ENCODE peak calls at places on chromosomes 3 and 15, in nine cellular contexts. N, F, G, D, U, S, A, E and O are unnamed samples.

GRCh38 chr3:178785961-178786360 is 249.7 kb downstream of the KCNMB2 start:
- DNase-seq in N (peak; percentile 14), S (no peak), D (no peak), U (no peak), E (no peak), A (no peak), G (no peak), F (no peak), O (no peak)

GRCh38 chr15:50135123-50135541 is 16.1 kb upstream of the ATP8B4 start:
- DNase-seq in E (peak; percentile 10), F (peak; percentile 30), N (no peak), G (no peak), A (no peak), S (no peak), U (no peak), D (no peak), O (no peak)

GRCh38 chr3:11820540-11821041 is 26.1 kb downstream of the TAMM41 start:
- DNase-seq in N (no peak), D (no peak), S (no peak), U (no peak), A (no peak), E (peak; percentile 31), F (peak; percentile 12), G (peak; percentile 37), O (no peak)

GRCh38 chr3:128145279-128145678 is 8.0 kb upstream of the EEFSEC start:
- DNase-seq in S (no peak), F (no peak), A (no peak), D (no peak), G (no peak), N (no peak), U (no peak), E (no peak), O (no peak)

GRCh38 chr3:12568747-12569146 is 11.9 kb downstream of the MKRN2 start:
- DNase-seq in S (no peak), N (no peak), E (no peak), F (no peak), A (no peak), U (no peak), G (no peak), D (no peak), O (no peak)

GRCh38 chr3:46629571-46630517 is 17.5 kb downstream of the FAM240A start:
- DNase-seq in S (peak; percentile 84), G (peak; percentile 84), D (peak; percentile 73), A (peak; percentile 65), U (peak; percentile 91), E (peak; percentile 76), F (peak; percentile 65), N (peak; percentile 63), O (peak; percentile 19)

GRCh38 chr3:45224824-45225464 is 1.1 kb downstream of the TMEM158 start:
- DNase-seq in A (no peak), E (peak; percentile 78), D (peak; percentile 75), S (peak; percentile 59), F (peak; percentile 53), U (peak; percentile 95), G (peak; percentile 73), N (no peak), O (no peak)

GRCh38 chr3:13539285-13539625 is 9.7 kb upstream of the FBLN2 start:
- DNase-seq in F (peak; percentile 57), E (peak; percentile 75), U (no peak), N (peak; percentile 60), G (no peak), A (no peak), D (no peak), S (no peak), O (no peak)

GRCh38 chr15:92914768-92915221 is 14.7 kb downstream of the CHD2 start:
- DNase-seq in F (no peak), E (no peak), A (no peak), S (no peak), G (no peak), N (peak; percentile 64), D (no peak), U (no peak), O (no peak)

GRCh38 chr15:32733276-32733675 is 15.5 kb downstream of the GREM1 start:
- DNase-seq in D (no peak), F (no peak), N (no peak), A (no peak), U (no peak), S (no peak), G (no peak), E (no peak), O (no peak)

GRCh38 chr15:70653426-70653825 is 109.9 kb downstream of the UACA start:
- DNase-seq in D (no peak), F (no peak), U (no peak), N (no peak), A (no peak), S (no peak), E (no peak), G (no peak), O (no peak)

GRCh38 chr15:65338366-65338765 is 33.9 kb downstream of the RNU5B-1 start:
- DNase-seq in E (no peak), G (no peak), D (no peak), U (no peak), S (no peak), F (no peak), N (no peak), A (no peak), O (no peak)

GRCh38 chr3:197297476-197298340 is 704 bp downstream of the DLG1 start:
- DNase-seq in G (peak; percentile 91), F (peak; percentile 77), N (peak; percentile 70), D (peak; percentile 86), S (peak; percentile 89), U (peak; percentile 96), E (peak; percentile 82), A (peak; percentile 93), O (no peak)

GRCh38 chr3:197297020-197297419 is 1.4 kb downstream of the DLG1 start:
- DNase-seq in U (no peak), G (no peak), F (no peak), E (no peak), A (peak; percentile 12), N (no peak), D (no peak), S (no peak), O (no peak)

GRCh38 chr3:197292083-197293042 is 6.0 kb downstream of the DLG1 start:
- DNase-seq in F (no peak), N (peak; percentile 30), E (no peak), U (no peak), D (no peak), S (no peak), G (no peak), A (no peak), O (no peak)

GRCh38 chr3:197295871-197296270 is 2.5 kb downstream of the DLG1 start:
- DNase-seq in S (no peak), D (no peak), F (no peak), E (no peak), N (no peak), G (no peak), A (no peak), U (no peak), O (no peak)

DNA sequence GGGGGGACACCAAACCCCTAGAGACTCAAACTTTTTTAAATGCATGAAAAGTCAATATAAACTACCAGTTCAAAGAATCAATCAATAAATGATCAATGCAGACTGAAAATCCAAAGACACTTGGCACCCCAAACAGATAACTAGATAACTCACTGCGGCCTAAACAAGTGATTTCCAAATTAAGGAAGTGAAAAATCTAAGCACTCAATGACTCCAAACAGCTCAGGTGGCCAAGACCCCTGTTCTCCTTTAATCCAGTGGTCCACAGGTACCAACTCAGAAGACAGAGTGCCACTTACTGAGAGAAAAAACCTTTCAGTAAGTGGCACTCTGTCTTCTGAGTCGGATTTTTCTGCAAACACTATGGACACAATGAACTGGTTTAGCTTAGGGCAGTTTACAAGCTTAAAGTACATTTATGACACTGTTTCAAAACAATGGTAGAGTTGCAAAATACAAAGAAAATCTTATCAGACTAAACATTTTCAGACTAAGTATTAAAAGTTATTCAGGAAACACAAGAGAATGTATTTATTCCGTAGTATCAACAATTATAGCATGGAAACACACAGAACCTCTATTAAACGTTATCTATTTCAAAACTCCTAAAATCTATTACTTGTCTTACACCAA is 4.7 kb downstream of the DLG1 start:
- DNase-seq in F (no peak), A (peak; percentile 21), U (no peak), D (no peak), N (no peak), S (no peak), E (no peak), G (no peak), O (no peak)
- H3K36me3 ChIP-seq in F (peaks cover 61% of the 10 kb centered on the region), A (peaks cover 74% of the 10 kb centered on the region), U (peaks cover 34% of the 10 kb centered on the region), D (no peaks in the 10 kb centered on the region), N (peaks cover 3% of the 10 kb centered on the region), S (no peaks in the 10 kb centered on the region), E (peaks cover 8% of the 10 kb centered on the region), G (peaks cover 16% of the 10 kb centered on the region), O (peaks cover 11% of the 10 kb centered on the region)

GRCh38 chr3:172811099-172811498 is 60.6 kb downstream of the ECT2 start:
- DNase-seq in N (no peak), U (no peak), S (no peak), F (no peak), G (no peak), E (no peak), A (no peak), D (no peak), O (no peak)
- H3K36me3 ChIP-seq in N (no peaks in the 10 kb centered on the region), U (peaks cover 23% of the 10 kb centered on the region), S (no peaks in the 10 kb centered on the region), F (no peaks in the 10 kb centered on the region), G (peaks cover 3% of the 10 kb centered on the region), E (no peaks in the 10 kb centered on the region), A (peaks cover 96% of the 10 kb centered on the region), D (no peaks in the 10 kb centered on the region), O (peaks cover 14% of the 10 kb centered on the region)

DNA sequence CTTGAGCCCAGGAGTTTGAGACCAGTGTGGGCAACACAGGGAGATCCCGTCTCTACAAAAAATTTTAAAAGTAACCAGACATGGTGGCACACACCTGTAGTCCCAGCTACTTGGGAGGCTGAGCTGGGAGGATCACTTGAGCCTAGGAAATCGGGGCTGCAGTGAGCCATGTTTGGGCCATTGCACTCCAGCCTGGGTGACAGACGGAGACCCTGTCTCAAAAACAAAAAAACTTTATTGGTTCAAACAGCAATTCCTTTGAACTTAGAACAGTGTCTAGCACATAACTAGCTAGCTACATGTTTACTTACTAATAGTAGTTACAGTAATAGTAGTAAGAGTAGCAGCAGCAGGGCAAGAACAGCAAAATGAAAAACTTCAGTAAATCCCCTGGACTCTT is 10.1 kb downstream of the HAUS2 start:
- DNase-seq in F (no peak), S (no peak), N (no peak), G (no peak), D (no peak), U (no peak), A (no peak), E (no peak), O (no peak)
- H3K36me3 ChIP-seq in F (peaks cover 5% of the 10 kb centered on the region), S (peaks cover 16% of the 10 kb centered on the region), N (peaks cover 5% of the 10 kb centered on the region), G (peaks cover 59% of the 10 kb centered on the region), D (no peaks in the 10 kb centered on the region), U (peaks cover 17% of the 10 kb centered on the region), A (peaks cover 89% of the 10 kb centered on the region), E (peaks cover 14% of the 10 kb centered on the region), O (peaks cover 2% of the 10 kb centered on the region)

GRCh38 chr3:73484656-73485248 is 140.0 kb downstream of the PDZRN3 start:
- DNase-seq in U (no peak), D (no peak), E (peak; percentile 47), F (no peak), A (peak; percentile 4), G (no peak), S (no peak), N (no peak), O (peak; percentile 51)

GRCh38 chr3:73485877-73486311 is 138.8 kb downstream of the PDZRN3 start:
- DNase-seq in E (no peak), F (no peak), D (no peak), A (no peak), S (no peak), G (no peak), N (no peak), U (no peak), O (no peak)

GRCh38 chr3:73493543-73494314 is 131.0 kb downstream of the PDZRN3 start:
- DNase-seq in D (no peak), A (no peak), E (peak; percentile 75), F (peak; percentile 67), S (no peak), G (no peak), U (no peak), N (no peak), O (no peak)

GRCh38 chr3:73490453-73491311 is 134.1 kb downstream of the PDZRN3 start:
- DNase-seq in D (no peak), A (no peak), E (peak; percentile 70), N (no peak), U (no peak), S (no peak), G (peak; percentile 60), F (peak; percentile 53), O (no peak)
- H3K36me3 ChIP-seq in D (no peaks in the 10 kb centered on the region), A (no peaks in the 10 kb centered on the region), E (no peaks in the 10 kb centered on the region), N (no peaks in the 10 kb centered on the region), U (no peaks in the 10 kb centered on the region), S (no peaks in the 10 kb centered on the region), G (no peaks in the 10 kb centered on the region), F (no peaks in the 10 kb centered on the region), O (no peaks in the 10 kb centered on the region)